ENCODE peak calls at places on chromosomes 16 and 17, in nine cellular contexts. One of them, this sample, is unnamed. For H3K36me3, H3K4me1 and H3K9me3, the result is how much of the 10 kb centered on the place peaks cover.

GRCh38 chr17:75827291-75828050 is 16.7 kb downstream of the UNC13D start:
- DNase-seq in neuronal stem cell: peak
- DNase-seq in ovary: peak
- DNase-seq in endothelial cell of umbilical vein: peak
- DNase-seq in CD8-positive, alpha-beta memory T cell: peak
- DNase-seq in K562: no peak
- DNase-seq in A673: peak
- DNase-seq in tibial artery: peak
- DNase-seq in IMR-90: peak
- DNase-seq in this sample: peak

GRCh38 chr17:304461-304860 is 48.1 kb downstream of the RPH3AL start:
- DNase-seq in ovary: peak
- DNase-seq in tibial artery: no peak
- DNase-seq in K562: no peak
- DNase-seq in neuronal stem cell: peak
- DNase-seq in IMR-90: no peak
- DNase-seq in CD8-positive, alpha-beta memory T cell: no peak
- DNase-seq in A673: no peak
- DNase-seq in endothelial cell of umbilical vein: no peak
- DNase-seq in this sample: no peak

GRCh38 chr17:77875051-77875780 is 83.3 kb upstream of the TNRC6C start:
- DNase-seq in CD8-positive, alpha-beta memory T cell: no peak
- DNase-seq in K562: no peak
- DNase-seq in endothelial cell of umbilical vein: no peak
- DNase-seq in IMR-90: peak
- DNase-seq in neuronal stem cell: no peak
- DNase-seq in ovary: no peak
- DNase-seq in tibial artery: no peak
- DNase-seq in A673: no peak
- DNase-seq in this sample: no peak

GRCh38 chr17:57684711-57685498 is 60.2 kb downstream of the CCDC182 start:
- DNase-seq in A673: no peak
- DNase-seq in K562: no peak
- DNase-seq in endothelial cell of umbilical vein: no peak
- DNase-seq in tibial artery: no peak
- DNase-seq in ovary: no peak
- DNase-seq in IMR-90: no peak
- DNase-seq in neuronal stem cell: no peak
- DNase-seq in CD8-positive, alpha-beta memory T cell: no peak
- DNase-seq in this sample: no peak

GRCh38 chr16:55672471-55672870 is 16.7 kb downstream of the SLC6A2 start:
- DNase-seq in tibial artery: peak
- DNase-seq in K562: no peak
- DNase-seq in CD8-positive, alpha-beta memory T cell: no peak
- DNase-seq in endothelial cell of umbilical vein: no peak
- DNase-seq in neuronal stem cell: no peak
- DNase-seq in IMR-90: no peak
- DNase-seq in ovary: no peak
- DNase-seq in A673: no peak
- DNase-seq in this sample: no peak

GRCh38 chr16:15778999-15779614 is 77.7 kb downstream of the MYH11 start:
- DNase-seq in K562: no peak
- DNase-seq in tibial artery: no peak
- DNase-seq in ovary: no peak
- DNase-seq in neuronal stem cell: no peak
- DNase-seq in endothelial cell of umbilical vein: no peak
- DNase-seq in A673: no peak
- DNase-seq in IMR-90: no peak
- DNase-seq in CD8-positive, alpha-beta memory T cell: no peak
- DNase-seq in this sample: no peak

GRCh38 chr17:41806685-41807445 is 4.9 kb downstream of the P3H4 start:
- DNase-seq in A673: no peak
- DNase-seq in tibial artery: no peak
- DNase-seq in endothelial cell of umbilical vein: no peak
- DNase-seq in K562: no peak
- DNase-seq in CD8-positive, alpha-beta memory T cell: no peak
- DNase-seq in IMR-90: no peak
- DNase-seq in neuronal stem cell: no peak
- DNase-seq in ovary: no peak
- DNase-seq in this sample: no peak

GRCh38 chr16:74568961-74569631 is 37.8 kb downstream of the GLG1 start:
- DNase-seq in neuronal stem cell: no peak
- DNase-seq in ovary: no peak
- DNase-seq in A673: no peak
- DNase-seq in CD8-positive, alpha-beta memory T cell: no peak
- DNase-seq in IMR-90: peak
- DNase-seq in K562: no peak
- DNase-seq in endothelial cell of umbilical vein: no peak
- DNase-seq in tibial artery: no peak
- DNase-seq in this sample: no peak

GRCh38 chr16:76059701-76060100 is 217.5 kb upstream of the CNTNAP4 start:
- DNase-seq in ovary: no peak
- DNase-seq in tibial artery: no peak
- DNase-seq in neuronal stem cell: no peak
- DNase-seq in endothelial cell of umbilical vein: no peak
- DNase-seq in CD8-positive, alpha-beta memory T cell: no peak
- DNase-seq in K562: no peak
- DNase-seq in A673: no peak
- DNase-seq in IMR-90: no peak
- DNase-seq in this sample: no peak

GRCh38 chr16:64077242-64077641 is 1044.6 kb downstream of the CDH11 start:
- DNase-seq in CD8-positive, alpha-beta memory T cell: no peak
- DNase-seq in tibial artery: no peak
- DNase-seq in A673: no peak
- DNase-seq in IMR-90: no peak
- DNase-seq in K562: no peak
- DNase-seq in endothelial cell of umbilical vein: no peak
- DNase-seq in neuronal stem cell: no peak
- DNase-seq in ovary: no peak
- DNase-seq in this sample: no peak

GRCh38 chr17:56593073-56593740 is at the start of gene NOG:
- DNase-seq in endothelial cell of umbilical vein: peak
- DNase-seq in K562: no peak
- DNase-seq in CD8-positive, alpha-beta memory T cell: peak
- DNase-seq in A673: peak
- DNase-seq in neuronal stem cell: peak
- DNase-seq in IMR-90: peak
- DNase-seq in ovary: peak
- DNase-seq in tibial artery: peak
- DNase-seq in this sample: no peak

GRCh38 chr17:45313419-45313771 is 3.4 kb downstream of the MAP3K14 start:
- DNase-seq in tibial artery: no peak
- DNase-seq in K562: no peak
- DNase-seq in A673: no peak
- DNase-seq in CD8-positive, alpha-beta memory T cell: no peak
- DNase-seq in IMR-90: no peak
- DNase-seq in endothelial cell of umbilical vein: no peak
- DNase-seq in neuronal stem cell: no peak
- DNase-seq in ovary: no peak
- DNase-seq in this sample: no peak

GRCh38 chr17:66915204-66915611 is 49.3 kb upstream of the CACNG4 start:
- DNase-seq in neuronal stem cell: no peak
- DNase-seq in A673: peak
- DNase-seq in endothelial cell of umbilical vein: no peak
- DNase-seq in IMR-90: no peak
- DNase-seq in ovary: no peak
- DNase-seq in tibial artery: no peak
- DNase-seq in K562: no peak
- DNase-seq in CD8-positive, alpha-beta memory T cell: no peak
- DNase-seq in this sample: no peak

GRCh38 chr16:23650674-23651073 is 9.4 kb downstream of the DCTN5 start:
- DNase-seq in CD8-positive, alpha-beta memory T cell: no peak
- DNase-seq in neuronal stem cell: no peak
- DNase-seq in A673: peak
- DNase-seq in tibial artery: no peak
- DNase-seq in ovary: no peak
- DNase-seq in IMR-90: peak
- DNase-seq in endothelial cell of umbilical vein: peak
- DNase-seq in K562: no peak
- DNase-seq in this sample: no peak

GRCh38 chr16:59566446-59566845 is 832.3 kb upstream of the GOT2 start:
- DNase-seq in endothelial cell of umbilical vein: no peak
- DNase-seq in A673: no peak
- DNase-seq in IMR-90: peak
- DNase-seq in ovary: no peak
- DNase-seq in neuronal stem cell: no peak
- DNase-seq in K562: no peak
- DNase-seq in tibial artery: no peak
- DNase-seq in CD8-positive, alpha-beta memory T cell: no peak
- DNase-seq in this sample: no peak

GRCh38 chr16:74743668-74744299 is 30.8 kb downstream of the FA2H start:
- DNase-seq in K562: peak
- DNase-seq in CD8-positive, alpha-beta memory T cell: no peak
- DNase-seq in A673: peak
- DNase-seq in neuronal stem cell: no peak
- DNase-seq in endothelial cell of umbilical vein: no peak
- DNase-seq in ovary: no peak
- DNase-seq in tibial artery: no peak
- DNase-seq in IMR-90: peak
- DNase-seq in this sample: no peak

GRCh38 chr17:40482722-40483121 is 18.7 kb downstream of the TNS4 start:
- DNase-seq in tibial artery: no peak
- DNase-seq in neuronal stem cell: no peak
- DNase-seq in endothelial cell of umbilical vein: no peak
- DNase-seq in CD8-positive, alpha-beta memory T cell: no peak
- DNase-seq in A673: no peak
- DNase-seq in ovary: no peak
- DNase-seq in K562: peak
- DNase-seq in IMR-90: no peak
- DNase-seq in this sample: no peak

DNA sequence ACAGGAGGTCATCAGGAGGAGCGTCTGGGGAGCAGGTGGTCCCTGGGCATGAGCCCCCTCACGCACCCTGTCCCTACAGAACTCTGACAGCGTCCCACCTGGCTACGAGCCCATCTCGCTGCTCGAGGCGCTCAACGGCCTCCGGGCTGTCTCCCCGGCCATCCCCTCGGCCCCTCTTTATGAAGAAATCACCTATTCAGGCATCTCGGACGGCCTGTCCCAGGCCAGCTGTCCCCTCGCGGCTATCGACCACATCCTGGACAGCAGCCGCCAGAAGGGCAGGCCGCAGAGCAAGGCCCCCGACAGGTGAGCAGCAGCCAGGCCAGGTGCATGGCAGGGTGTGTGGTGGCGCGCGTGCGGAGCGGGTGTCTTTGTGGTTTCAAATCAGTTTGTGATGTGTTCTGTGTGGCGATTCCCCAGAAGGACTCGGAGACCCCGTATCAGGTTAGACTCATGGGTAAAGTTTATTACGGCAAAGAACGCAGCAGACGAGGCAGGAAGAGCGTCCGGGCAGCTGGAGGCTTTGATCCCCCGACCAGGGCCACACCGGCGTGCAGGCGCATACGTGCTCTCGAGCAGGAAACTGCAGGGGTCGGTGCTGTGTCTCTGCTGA is 11.8 kb upstream of the NUDT16L1 start:
- DNase-seq in tibial artery: no peak
- DNase-seq in ovary: no peak
- DNase-seq in CD8-positive, alpha-beta memory T cell: no peak
- DNase-seq in K562: no peak
- DNase-seq in IMR-90: no peak
- DNase-seq in A673: no peak
- DNase-seq in neuronal stem cell: no peak
- DNase-seq in endothelial cell of umbilical vein: no peak
- DNase-seq in this sample: no peak
- H3K36me3 ChIP-seq in tibial artery: under half
- H3K36me3 ChIP-seq in ovary: under half
- H3K36me3 ChIP-seq in CD8-positive, alpha-beta memory T cell: under half
- H3K36me3 ChIP-seq in K562: under half
- H3K36me3 ChIP-seq in IMR-90: half or more
- H3K36me3 ChIP-seq in A673: under half
- H3K36me3 ChIP-seq in neuronal stem cell: under half
- H3K36me3 ChIP-seq in endothelial cell of umbilical vein: under half
- H3K36me3 ChIP-seq in this sample: under half

GRCh38 chr16:66521227-66521626 is 28.7 kb downstream of the TK2 start:
- DNase-seq in A673: no peak
- DNase-seq in endothelial cell of umbilical vein: no peak
- DNase-seq in IMR-90: no peak
- DNase-seq in ovary: no peak
- DNase-seq in neuronal stem cell: no peak
- DNase-seq in tibial artery: no peak
- DNase-seq in K562: no peak
- DNase-seq in CD8-positive, alpha-beta memory T cell: no peak
- DNase-seq in this sample: no peak
- H3K4me1 ChIP-seq in A673: under half
- H3K4me1 ChIP-seq in endothelial cell of umbilical vein: half or more
- H3K4me1 ChIP-seq in IMR-90: under half
- H3K4me1 ChIP-seq in ovary: under half
- H3K4me1 ChIP-seq in neuronal stem cell: under half
- H3K4me1 ChIP-seq in tibial artery: under half
- H3K4me1 ChIP-seq in K562: under half
- H3K4me1 ChIP-seq in CD8-positive, alpha-beta memory T cell: half or more
- H3K4me1 ChIP-seq in this sample: half or more

DNA sequence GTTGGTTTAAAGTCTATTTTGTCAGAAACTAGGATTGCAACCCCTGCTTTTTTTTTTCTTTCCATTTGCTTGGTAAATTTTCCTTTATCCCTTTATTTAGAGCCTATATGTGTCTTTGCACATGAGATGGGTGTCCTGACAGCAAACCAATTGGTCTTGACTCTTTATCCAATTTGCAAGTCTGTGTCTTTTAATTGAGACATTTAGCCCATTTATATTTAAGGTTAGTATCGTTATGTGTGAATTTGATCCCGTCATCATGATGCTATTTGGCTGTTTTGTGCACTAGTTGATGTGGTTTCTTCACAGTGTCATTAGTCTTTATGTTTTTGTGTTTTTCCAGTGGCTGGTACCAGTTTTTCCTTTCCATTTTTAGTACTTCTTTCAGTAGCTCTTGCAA is 127.7 kb upstream of the ZNF267 start:
- DNase-seq in IMR-90: no peak
- DNase-seq in K562: no peak
- DNase-seq in CD8-positive, alpha-beta memory T cell: no peak
- DNase-seq in ovary: no peak
- DNase-seq in tibial artery: no peak
- DNase-seq in A673: no peak
- DNase-seq in neuronal stem cell: no peak
- DNase-seq in endothelial cell of umbilical vein: no peak
- DNase-seq in this sample: no peak
- H3K9me3 ChIP-seq in IMR-90: under half
- H3K9me3 ChIP-seq in K562: under half
- H3K9me3 ChIP-seq in CD8-positive, alpha-beta memory T cell: half or more
- H3K9me3 ChIP-seq in ovary: under half
- H3K9me3 ChIP-seq in tibial artery: under half
- H3K9me3 ChIP-seq in A673: half or more
- H3K9me3 ChIP-seq in neuronal stem cell: half or more
- H3K9me3 ChIP-seq in endothelial cell of umbilical vein: under half
- H3K9me3 ChIP-seq in this sample: under half

DNA sequence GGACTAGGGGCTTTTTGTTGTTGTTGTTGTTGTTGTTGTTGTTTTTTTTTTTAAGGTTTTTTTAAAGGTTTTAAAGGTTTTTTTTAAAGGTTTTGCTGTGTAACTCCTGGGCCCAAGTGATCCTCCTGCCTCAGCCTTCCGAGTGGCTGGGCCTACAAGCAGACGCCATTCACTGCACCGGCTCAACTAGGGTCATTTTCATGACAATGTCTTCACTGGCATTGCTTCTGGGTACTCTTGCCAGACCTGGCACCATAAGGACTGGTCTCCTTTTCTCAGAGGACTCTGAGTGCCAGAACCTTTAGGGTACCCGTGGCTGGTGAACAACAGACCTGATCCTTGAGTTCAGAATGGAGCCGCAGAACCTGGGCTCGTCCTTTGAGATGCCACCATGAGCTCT is 20.4 kb downstream of the POLR3E start:
- DNase-seq in tibial artery: no peak
- DNase-seq in K562: no peak
- DNase-seq in ovary: no peak
- DNase-seq in A673: no peak
- DNase-seq in IMR-90: no peak
- DNase-seq in neuronal stem cell: no peak
- DNase-seq in CD8-positive, alpha-beta memory T cell: no peak
- DNase-seq in endothelial cell of umbilical vein: no peak
- DNase-seq in this sample: no peak
- H3K36me3 ChIP-seq in tibial artery: under half
- H3K36me3 ChIP-seq in K562: half or more
- H3K36me3 ChIP-seq in ovary: under half
- H3K36me3 ChIP-seq in A673: half or more
- H3K36me3 ChIP-seq in IMR-90: under half
- H3K36me3 ChIP-seq in neuronal stem cell: under half
- H3K36me3 ChIP-seq in CD8-positive, alpha-beta memory T cell: half or more
- H3K36me3 ChIP-seq in endothelial cell of umbilical vein: under half
- H3K36me3 ChIP-seq in this sample: half or more